ENCODE peak calls at places on chromosomes 6 and 20, in nine cellular contexts. L, C, O, Q, V, M, I, P and S are unnamed samples. For H3K4me1 and H3K27me3, the result is how much of the 10 kb centered on the place peaks cover.

GRCh38 chr20:1810926-1811620 is 84.1 kb upstream of the SIRPA start:
- DNase-seq in C (no peak), I (no peak), M (no peak), V (no peak), Q (no peak), P (peak), O (no peak), L (no peak), S (no peak)

GRCh38 chr20:61268024-61268423 is 16.0 kb downstream of the CDH4 start:
- DNase-seq in C (no peak), P (no peak), O (no peak), Q (no peak), L (no peak), I (no peak), V (no peak), M (no peak), S (no peak)

GRCh38 chr6:76342611-76343160 is 270.2 kb upstream of the IMPG1 start:
- DNase-seq in P (no peak), V (no peak), I (no peak), M (no peak), C (no peak), O (no peak), L (no peak), Q (no peak), S (no peak)

GRCh38 chr6:3715285-3715684 is 36.2 kb downstream of the PXDC1 start:
- DNase-seq in C (no peak), P (no peak), Q (no peak), M (no peak), I (no peak), O (no peak), L (no peak), V (no peak), S (no peak)

GRCh38 chr6:75381878-75382633 is 97.5 kb upstream of the TMEM30A start:
- DNase-seq in L (no peak), V (no peak), O (no peak), C (no peak), Q (no peak), P (no peak), I (no peak), M (no peak), S (no peak)

GRCh38 chr6:166955121-166955864 is 1.1 kb downstream of the RNASET2 start:
- DNase-seq in C (peak), L (no peak), V (peak), M (no peak), Q (peak), I (peak), P (peak), O (no peak), S (peak)

GRCh38 chr20:62736026-62736406 is 27.4 kb downstream of the NTSR1 start:
- DNase-seq in L (no peak), C (peak), P (no peak), M (no peak), O (no peak), V (no peak), I (no peak), Q (no peak), S (no peak)

GRCh38 chr6:64580346-64580745 is 944.7 kb downstream of the PHF3 start:
- DNase-seq in V (no peak), I (no peak), L (no peak), C (no peak), M (no peak), O (no peak), P (no peak), Q (no peak), S (no peak)

GRCh38 chr20:62795023-62795761 is 1.1 kb upstream of the MRGBP start:
- DNase-seq in O (no peak), V (peak), C (peak), M (peak), I (peak), L (no peak), P (no peak), Q (peak), S (peak)

GRCh38 chr6:27502508-27503435 is 29.9 kb upstream of the ZNF184 start:
- DNase-seq in L (peak), O (peak), M (peak), I (peak), Q (peak), V (peak), C (no peak), P (peak), S (peak)

GRCh38 chr20:62349537-62350097 is 17.5 kb downstream of the LAMA5 start:
- DNase-seq in L (no peak), Q (no peak), V (no peak), O (no peak), I (no peak), P (no peak), M (no peak), C (no peak), S (no peak)

GRCh38 chr20:53706511-53707031 is 112.9 kb upstream of the ZNF217 start:
- DNase-seq in V (peak), I (no peak), C (no peak), P (no peak), O (no peak), Q (no peak), M (no peak), L (no peak), S (no peak)

GRCh38 chr6:90003941-90004340 is 109.7 kb downstream of the GJA10 start:
- DNase-seq in L (no peak), V (no peak), P (no peak), O (no peak), M (no peak), I (no peak), C (no peak), Q (no peak), S (no peak)

GRCh38 chr20:58075980-58076749 is 152.3 kb downstream of the ANKRD60 start:
- DNase-seq in P (no peak), O (no peak), M (no peak), Q (no peak), L (no peak), C (no peak), I (no peak), V (no peak), S (no peak)

GRCh38 chr6:46323312-46323965 is 152.7 kb upstream of the ENPP5 start:
- DNase-seq in L (no peak), I (no peak), Q (no peak), P (no peak), V (no peak), O (no peak), M (no peak), C (no peak), S (no peak)

GRCh38 chr20:62768815-62769287 is 27.4 kb upstream of the MRGBP start:
- DNase-seq in O (no peak), P (no peak), C (peak), V (no peak), L (no peak), I (no peak), Q (peak), M (no peak), S (no peak)

GRCh38 chr6:43119456-43119855 is 43.3 kb downstream of the PTK7 start:
- DNase-seq in V (no peak), L (no peak), I (no peak), O (no peak), C (no peak), P (no peak), Q (no peak), M (no peak), S (no peak)

GRCh38 chr6:139530551-139530950 is 156.1 kb upstream of the CITED2 start:
- DNase-seq in P (no peak), I (no peak), O (no peak), Q (peak), C (no peak), V (no peak), L (no peak), M (no peak), S (no peak)

GRCh38 chr6:168239374-168239773 is 80.2 kb downstream of the DACT2 start:
- DNase-seq in Q (no peak), C (no peak), O (no peak), V (no peak), M (no peak), I (no peak), P (no peak), L (no peak), S (no peak)

GRCh38 chr6:128422200-128422599 is 98.2 kb downstream of the PTPRK start:
- DNase-seq in C (no peak), L (no peak), I (no peak), O (no peak), Q (no peak), M (no peak), P (no peak), V (no peak), S (no peak)

GRCh38 chr20:50296450-50297375 is 106.1 kb downstream of the CEBPB start:
- DNase-seq in O (no peak), I (no peak), M (no peak), Q (peak), L (no peak), C (no peak), P (no peak), V (no peak), S (no peak)

GRCh38 chr6:121436966-121437756 is 1.7 kb downstream of the GJA1 start:
- DNase-seq in Q (peak), I (peak), V (peak), L (no peak), O (no peak), P (peak), M (no peak), C (peak), S (no peak)

GRCh38 chr20:44131704-44132103 is 55.3 kb downstream of the JPH2 start:
- DNase-seq in Q (no peak), P (no peak), I (no peak), L (no peak), O (no peak), C (no peak), V (no peak), M (no peak), S (no peak)
- H3K4me1 ChIP-seq in Q (under half), P (under half), I (under half), L (under half), O (under half), C (under half), V (under half), M (under half), S (under half)

GRCh38 chr6:73556796-73557195 is 36.0 kb upstream of the EEF1A1 start:
- DNase-seq in O (no peak), P (no peak), Q (no peak), I (no peak), L (no peak), C (no peak), M (no peak), V (no peak), S (no peak)
- H3K27me3 ChIP-seq in O (under half), P (under half), Q (under half), I (under half), L (under half), C (under half), M (under half), V (under half), S (under half)

GRCh38 chr6:16759181-16759645 is 2.0 kb downstream of the ATXN1 start:
- DNase-seq in Q (peak), P (no peak), L (no peak), V (peak), C (no peak), M (no peak), O (no peak), I (peak), S (no peak)
- H3K4me3 ChIP-seq in Q (peak), P (peak), L (peak), V (peak), C (peak), M (peak), O (peak), I (peak), S (peak)

DNA sequence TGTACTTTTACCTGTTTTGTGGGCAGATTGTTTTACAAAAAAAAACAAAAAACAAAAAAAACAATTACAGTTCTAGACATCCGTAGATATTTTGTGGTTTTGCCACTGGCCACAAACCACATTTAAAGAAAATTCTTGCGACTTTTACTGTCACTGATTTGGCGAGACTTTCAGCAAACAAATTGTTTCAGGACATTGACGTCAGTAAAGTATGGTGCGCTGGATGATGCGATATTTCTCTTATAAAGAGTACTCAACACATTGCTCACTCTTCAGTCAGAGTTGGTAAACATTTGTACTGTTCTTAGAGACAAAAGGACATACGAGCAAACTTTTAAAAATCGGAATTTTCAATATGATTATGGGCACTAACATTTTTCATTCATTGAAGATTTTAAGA is 229.8 kb downstream of the HAO1 start:
- DNase-seq in I (no peak), V (no peak), M (no peak), C (no peak), L (no peak), Q (no peak), P (no peak), O (no peak), S (no peak)
- H3K4me1 ChIP-seq in I (under half), V (under half), M (under half), C (under half), L (under half), Q (under half), P (under half), O (under half), S (under half)

DNA sequence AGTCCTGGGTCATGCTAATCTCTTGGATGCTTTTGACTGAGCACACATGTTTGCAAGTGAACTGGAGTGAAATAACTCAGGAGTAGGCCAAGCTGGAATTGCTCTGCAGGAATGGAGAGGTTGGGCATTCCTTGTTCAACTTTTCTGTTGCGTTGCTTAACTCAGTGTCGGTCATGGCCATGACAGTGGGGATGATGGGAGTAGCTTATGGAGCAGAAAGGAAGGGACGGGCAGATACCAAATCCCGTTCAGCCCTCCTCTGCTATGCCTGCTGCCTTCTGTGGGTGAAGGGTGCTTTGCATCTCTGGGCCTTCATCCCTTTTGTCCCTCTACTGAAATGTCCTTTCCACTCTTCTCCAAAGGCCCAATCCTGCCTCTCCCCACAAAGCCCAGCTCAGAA is 15.3 kb upstream of the TAGAP start:
- DNase-seq in C (no peak), Q (no peak), L (no peak), M (no peak), O (no peak), I (no peak), P (no peak), V (no peak), S (no peak)
- H3K27me3 ChIP-seq in C (under half), Q (under half), L (under half), M (under half), O (under half), I (under half), P (half or more), V (under half), S (under half)

DNA sequence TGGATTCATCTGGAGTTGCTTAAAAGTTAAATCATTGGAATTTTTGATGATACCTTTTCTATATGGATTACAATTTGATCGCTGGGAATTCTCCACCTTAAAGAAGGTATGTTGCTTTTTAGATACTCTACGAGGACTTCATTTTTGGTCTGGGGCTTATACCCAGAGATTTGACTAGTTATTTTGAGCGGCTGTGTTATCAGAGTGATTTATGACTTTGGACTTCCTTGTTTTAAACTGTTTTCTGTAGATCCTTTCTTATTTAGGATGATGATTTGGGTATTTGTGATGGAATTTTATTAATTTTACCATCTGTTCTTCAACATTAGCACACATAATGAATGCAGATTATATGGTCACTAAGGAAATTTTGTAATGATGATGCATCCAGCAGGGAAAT is 75.2 kb downstream of the SOX4 start:
- DNase-seq in M (no peak), C (no peak), I (no peak), L (no peak), O (no peak), Q (no peak), V (no peak), P (no peak), S (no peak)
- H3K4me3 ChIP-seq in M (no peak), C (no peak), I (peak), L (peak), O (no peak), Q (no peak), V (peak), P (no peak), S (no peak)

DNA sequence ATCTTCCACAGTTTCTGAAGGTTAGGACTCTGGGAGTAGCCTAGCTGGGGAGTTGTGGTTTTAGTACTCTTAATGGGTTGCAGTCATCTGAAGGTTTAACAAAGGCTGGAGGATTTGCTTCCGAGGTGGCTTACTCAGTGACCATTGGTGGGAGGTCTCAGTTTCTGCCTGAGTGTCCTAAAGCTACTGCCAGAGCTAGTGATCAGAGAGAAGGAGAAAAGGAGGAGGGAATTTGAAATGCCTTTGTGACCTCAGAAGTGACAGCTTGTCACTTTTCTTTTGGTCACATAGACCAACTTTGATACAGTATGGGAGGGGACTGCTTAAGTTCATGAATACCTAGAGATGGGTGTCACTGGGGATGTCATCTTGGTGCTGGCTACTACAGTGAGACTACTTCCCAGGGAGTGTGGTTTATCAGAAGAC is 41.3 kb downstream of the NCOA3 start:
- DNase-seq in Q (no peak), I (no peak), C (no peak), P (no peak), L (no peak), O (no peak), V (peak), M (no peak), S (no peak)
- H3K4me1 ChIP-seq in Q (under half), I (under half), C (under half), P (half or more), L (under half), O (under half), V (under half), M (under half), S (under half)

GRCh38 chr20:64100946-64101688 is 6.2 kb downstream of the NPBWR2 start:
- DNase-seq in V (no peak), Q (no peak), C (no peak), O (no peak), I (peak), M (no peak), L (no peak), P (no peak), S (no peak)

GRCh38 chr20:64100566-64100888 is 6.8 kb downstream of the NPBWR2 start:
- DNase-seq in M (no peak), P (no peak), L (no peak), Q (no peak), O (no peak), C (no peak), V (no peak), I (no peak), S (no peak)

GRCh38 chr20:64099880-64100565 is 7.3 kb downstream of the NPBWR2 start:
- DNase-seq in L (no peak), M (no peak), Q (no peak), O (no peak), P (no peak), V (no peak), C (no peak), I (no peak), S (peak)

GRCh38 chr20:64102647-64103354 is 4.6 kb downstream of the NPBWR2 start:
- DNase-seq in M (no peak), O (no peak), I (peak), V (peak), L (no peak), Q (no peak), P (peak), C (peak), S (no peak)

DNA sequence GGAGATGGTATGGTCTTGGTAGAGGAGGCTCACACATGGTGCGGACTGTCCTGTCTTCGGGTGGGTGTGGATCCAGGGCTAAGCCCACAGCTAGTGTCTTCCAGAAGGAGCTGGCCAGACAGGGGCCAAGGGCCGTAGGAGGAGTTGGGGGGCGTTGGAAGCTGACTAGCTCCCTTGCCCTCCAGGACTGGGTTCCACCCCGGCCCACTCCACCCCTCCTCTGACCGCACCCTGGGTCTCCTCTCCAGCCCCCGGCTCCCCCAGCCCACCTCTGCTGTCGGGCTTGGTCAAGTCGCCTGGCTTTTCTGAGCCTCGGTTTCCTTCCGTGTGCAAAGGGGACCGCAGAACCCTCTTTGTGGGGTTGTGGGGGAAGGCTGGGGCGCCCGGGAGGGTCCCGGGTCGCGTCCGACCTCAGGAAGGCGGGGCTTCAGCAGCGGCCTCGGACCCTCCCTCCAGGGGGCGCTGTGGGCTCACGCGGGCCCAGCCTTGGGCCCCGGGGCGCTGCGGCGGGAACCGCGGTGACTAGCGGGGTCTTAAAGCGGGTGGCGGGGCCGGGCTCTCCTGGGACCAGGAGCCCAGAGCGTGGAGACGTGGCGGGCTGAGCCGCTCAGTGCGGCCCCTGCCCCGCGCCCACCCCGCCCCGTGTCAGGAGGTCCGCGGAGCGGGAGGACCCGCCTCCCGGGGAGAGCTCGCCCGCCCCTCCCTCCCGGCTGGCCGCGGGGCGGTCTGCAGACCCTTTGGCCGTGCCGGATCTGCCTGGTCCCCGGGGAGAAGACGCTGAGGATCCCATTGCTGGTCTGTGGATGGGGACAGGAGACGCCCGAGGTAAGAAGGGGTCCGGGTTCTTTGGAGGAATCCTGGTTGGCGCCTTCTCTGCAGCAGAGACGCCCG is 5.4 kb downstream of the NPBWR2 start:
- DNase-seq in Q (no peak), P (peak), L (no peak), C (peak), I (peak), O (no peak), M (peak), V (peak), S (peak)
- H3K27me3 ChIP-seq in Q (under half), P (half or more), L (under half), C (under half), I (under half), O (under half), M (under half), V (under half), S (under half)

GRCh38 chr6:24689964-24690363 is 23.1 kb downstream of the ACOT13 start:
- DNase-seq in L (no peak), V (no peak), Q (no peak), I (no peak), O (no peak), M (no peak), P (no peak), C (no peak), S (no peak)
- H3K4me3 ChIP-seq in L (no peak), V (no peak), Q (no peak), I (no peak), O (no peak), M (no peak), P (no peak), C (no peak), S (no peak)

DNA sequence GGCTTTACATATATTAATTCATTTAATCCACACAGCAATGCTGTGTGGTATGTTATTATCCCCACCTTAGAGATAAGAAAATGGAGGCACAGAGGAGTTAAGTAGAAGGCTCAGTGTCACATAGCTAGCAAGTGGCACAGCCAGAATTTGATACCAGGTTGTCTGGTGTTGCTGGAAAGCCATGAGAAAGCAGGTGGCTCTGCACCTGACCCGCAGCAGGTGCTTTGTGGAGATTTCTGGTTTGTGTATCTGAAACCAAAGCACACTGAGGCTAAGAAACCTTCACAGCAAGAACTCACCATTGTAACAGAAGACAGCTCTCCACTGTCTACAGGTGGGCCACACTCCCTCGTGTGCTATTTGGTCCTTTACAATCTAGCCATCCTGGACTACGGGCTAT is 7.5 kb downstream of the ELMO2 start:
- DNase-seq in O (no peak), V (no peak), P (no peak), M (no peak), I (no peak), C (no peak), Q (no peak), L (no peak), S (no peak)
- H3K4me1 ChIP-seq in O (under half), V (under half), P (half or more), M (half or more), I (under half), C (half or more), Q (under half), L (half or more), S (half or more)